ENCODE peak calls at places on chromosomes 6 and 20, in four cellular contexts. Z, L, Y and F are unnamed samples.

GRCh38 chr6:54614499-54615195 is 231.9 kb upstream of the FAM83B start:
- DNase-seq in Z (peak; percentile 15), L (no peak), Y (no peak), F (no peak)

GRCh38 chr6:53309059-53309896 is 39.5 kb downstream of the ELOVL5 start:
- DNase-seq in Z (no peak), L (peak; percentile 56), Y (peak; percentile 39), F (no peak)

GRCh38 chr20:9032758-9033157 is 36.1 kb upstream of the PLCB4 start:
- DNase-seq in Z (no peak), L (no peak), Y (no peak), F (no peak)

GRCh38 chr6:84688187-84688878 is 76.1 kb downstream of the TBX18 start:
- DNase-seq in Z (no peak), L (no peak), Y (no peak), F (no peak)

GRCh38 chr20:20713244-20713765 is 861 bp upstream of the RALGAPA2 start:
- DNase-seq in Z (peak; percentile 26), L (peak; percentile 22), Y (no peak), F (no peak)

GRCh38 chr6:54689620-54690019 is 157.0 kb upstream of the FAM83B start:
- DNase-seq in Z (no peak), L (no peak), Y (no peak), F (no peak)

GRCh38 chr20:19621072-19621471 is 137.0 kb upstream of the RIN2 start:
- DNase-seq in Z (no peak), L (no peak), Y (no peak), F (no peak)

GRCh38 chr6:19427548-19427947 is 409.6 kb upstream of the ID4 start:
- DNase-seq in Z (no peak), L (no peak), Y (no peak), F (no peak)

GRCh38 chr6:163701761-163702160 is 287.2 kb downstream of the QKI start:
- DNase-seq in Z (no peak), L (no peak), Y (no peak), F (no peak)

GRCh38 chr20:62685781-62686555 is 22.7 kb upstream of the NTSR1 start:
- DNase-seq in Z (no peak), L (peak; percentile 24), Y (peak; percentile 81), F (no peak)

GRCh38 chr20:25217161-25218108 is 21.9 kb downstream of the ENTPD6 start:
- DNase-seq in Z (no peak), L (no peak), Y (no peak), F (no peak)

GRCh38 chr20:57844626-57845596 is 135.1 kb upstream of the PMEPA1 start:
- DNase-seq in Z (no peak), L (no peak), Y (no peak), F (no peak)

GRCh38 chr20:57587989-57588377 is 27.1 kb downstream of the PCK1 start:
- DNase-seq in Z (no peak), L (no peak), Y (peak; percentile 51), F (no peak)

GRCh38 chr20:16014436-16014835 is 558.8 kb downstream of the KIF16B start:
- DNase-seq in Z (no peak), L (no peak), Y (no peak), F (no peak)

GRCh38 chr6:24358219-24358821 is 461 bp upstream of the DCDC2 start:
- DNase-seq in Z (no peak), L (no peak), Y (no peak), F (no peak)

GRCh38 chr6:28635547-28636158 is 110.0 kb downstream of the GPX5 start:
- DNase-seq in Z (peak; percentile 39), L (no peak), Y (no peak), F (peak; percentile 33)

GRCh38 chr6:41040101-41040910 is 1.3 kb upstream of the UNC5CL start:
- DNase-seq in Z (no peak), L (peak; percentile 98), Y (peak; percentile 30), F (no peak)
- TF ChIP-seq ELF4 in Z (no peak), L (peak; percentile 85), Y (no peak), F (no peak)

GRCh38 chr6:141398954-141399353 is 733.8 kb upstream of the GJE1 start:
- DNase-seq in Z (no peak), L (no peak), Y (no peak), F (no peak)
- TF ChIP-seq ELF4 in Z (no peak), L (no peak), Y (no peak), F (no peak)

DNA sequence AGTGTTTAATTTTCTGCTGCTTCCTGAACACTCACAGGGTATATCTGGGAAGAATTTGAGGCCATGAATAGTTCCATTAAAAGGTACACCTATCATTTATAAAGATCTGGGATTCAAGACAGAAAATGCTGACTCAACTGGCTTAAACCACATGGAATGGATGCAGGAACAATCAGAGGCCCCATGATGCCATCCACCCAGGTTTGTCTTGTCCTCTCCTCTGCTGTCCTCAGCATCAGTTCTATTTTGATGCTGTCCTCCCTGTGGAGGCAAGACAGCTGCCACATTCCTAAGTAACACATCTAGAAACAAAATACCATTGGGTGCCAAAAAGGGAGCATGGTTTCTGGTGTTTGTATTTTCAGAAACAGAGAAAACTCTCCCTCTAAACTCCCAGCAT is 143.4 kb downstream of the ELOVL4 start:
- DNase-seq in Z (no peak), L (no peak), Y (no peak), F (no peak)
- TF ChIP-seq ELF4 in Z (no peak), L (no peak), Y (no peak), F (no peak)

GRCh38 chr6:130913119-130913518 is 85.9 kb downstream of the SMLR1 start:
- DNase-seq in Z (no peak), L (no peak), Y (peak; percentile 27), F (no peak)
- TF ChIP-seq ELF4 in Z (no peak), L (no peak), Y (no peak), F (no peak)

DNA sequence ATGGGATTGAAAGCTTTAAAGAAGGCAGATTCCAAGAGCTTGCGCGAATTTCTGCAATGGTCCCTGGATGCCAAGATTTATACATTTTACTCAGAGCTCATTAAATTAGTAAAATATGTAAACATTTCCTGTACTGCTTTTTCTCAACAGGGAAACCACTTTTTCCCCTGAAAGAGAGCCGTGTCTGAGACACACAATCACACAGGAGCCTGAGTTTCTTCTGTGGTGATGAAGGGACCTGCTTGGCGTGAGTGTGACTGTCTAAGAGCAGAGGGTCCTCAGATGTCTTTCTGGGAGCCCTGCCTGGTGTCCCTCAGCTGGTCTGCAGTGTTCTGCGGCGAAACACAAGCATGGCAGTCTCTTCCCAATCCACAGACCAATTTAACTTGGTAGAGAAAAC is 12.2 kb upstream of the TAGAP start:
- DNase-seq in Z (no peak), L (no peak), Y (no peak), F (no peak)
- TF ChIP-seq ELF4 in Z (no peak), L (no peak), Y (no peak), F (no peak)

DNA sequence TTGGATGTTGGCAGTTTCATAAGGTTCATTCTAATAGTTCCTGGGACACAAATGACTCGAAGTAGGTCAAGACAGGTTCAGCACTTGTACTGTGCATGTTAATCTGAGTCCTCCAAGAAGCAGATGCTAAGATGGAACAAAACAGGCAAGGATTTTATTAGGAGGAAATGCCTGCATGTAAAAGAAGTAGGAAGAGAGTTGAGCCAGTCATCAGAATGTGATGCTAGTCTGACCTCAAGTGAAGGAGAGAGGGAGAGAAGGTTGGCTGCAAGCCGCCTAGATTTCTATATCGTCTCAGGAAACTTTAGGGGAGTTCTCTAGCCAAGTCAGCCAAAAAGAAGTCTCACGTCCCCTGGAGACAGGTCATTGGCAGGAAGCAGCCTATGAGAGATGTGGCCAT is 377.9 kb downstream of the CD109 start:
- DNase-seq in Z (no peak), L (no peak), Y (no peak), F (no peak)
- TF ChIP-seq ELF4 in Z (no peak), L (no peak), Y (no peak), F (no peak)